ENCODE peak calls at places on chromosomes 11 and 22, in ten cellular contexts. R, F, X, B, K, L, C, U, V and H are unnamed samples.

GRCh38 chr11:31883435-31883834 is 72.3 kb upstream of the PAX6 start:
- DNase-seq in R (no peak), F (no peak), X (no peak), B (no peak), K (no peak), L (no peak), C (no peak), U (no peak), V (no peak), H (no peak)

GRCh38 chr11:125123947-125124633 is 12.7 kb upstream of the TMEM218 start:
- DNase-seq in R (no peak), F (peak), X (peak), B (peak), K (peak), L (peak), C (peak), U (peak), V (peak), H (no peak)

GRCh38 chr11:6610591-6610990 is 1.4 kb downstream of the TAF10 start:
- DNase-seq in R (no peak), F (no peak), X (no peak), B (no peak), K (no peak), L (no peak), C (peak), U (no peak), V (no peak), H (no peak)

GRCh38 chr22:45097061-45097460 is 66.7 kb upstream of the NUP50 start:
- DNase-seq in R (no peak), F (no peak), X (no peak), B (no peak), K (no peak), L (no peak), C (no peak), U (no peak), V (no peak), H (no peak)

GRCh38 chr11:43403357-43404231 is 44.9 kb downstream of the TTC17 start:
- DNase-seq in R (no peak), F (no peak), X (no peak), B (no peak), K (no peak), L (no peak), C (no peak), U (no peak), V (no peak), H (no peak)

GRCh38 chr22:50548046-50548912 is 2.6 kb downstream of the KLHDC7B start:
- DNase-seq in R (no peak), F (no peak), X (no peak), B (peak), K (no peak), L (no peak), C (peak), U (no peak), V (no peak), H (no peak)

GRCh38 chr11:103257360-103257759 is 148.1 kb downstream of the DYNC2H1 start:
- DNase-seq in R (no peak), F (no peak), X (no peak), B (no peak), K (no peak), L (no peak), C (no peak), U (no peak), V (no peak), H (no peak)

GRCh38 chr11:95283653-95284052 is 52.7 kb upstream of the SESN3 start:
- DNase-seq in R (no peak), F (no peak), X (no peak), B (no peak), K (no peak), L (no peak), C (no peak), U (no peak), V (no peak), H (no peak)

GRCh38 chr22:45423524-45423923 is 10.0 kb downstream of the RIBC2 start:
- DNase-seq in R (no peak), F (no peak), X (no peak), B (no peak), K (no peak), L (no peak), C (peak), U (no peak), V (no peak), H (no peak)

GRCh38 chr11:27414644-27415043 is 51.6 kb upstream of the CCDC34 start:
- DNase-seq in R (no peak), F (no peak), X (no peak), B (no peak), K (no peak), L (no peak), C (no peak), U (no peak), V (no peak), H (no peak)

GRCh38 chr22:19103881-19104821 is 18.1 kb downstream of the DGCR2 start:
- DNase-seq in R (no peak), F (no peak), X (no peak), B (no peak), K (no peak), L (no peak), C (no peak), U (no peak), V (no peak), H (no peak)

GRCh38 chr11:110786226-110786902 is 74.1 kb upstream of the ARHGAP20 start:
- DNase-seq in R (no peak), F (no peak), X (no peak), B (no peak), K (no peak), L (no peak), C (no peak), U (no peak), V (no peak), H (no peak)

GRCh38 chr11:70650075-70650909 is 252.0 kb downstream of the CTTN start:
- DNase-seq in R (no peak), F (peak), X (peak), B (peak), K (peak), L (peak), C (no peak), U (peak), V (peak), H (peak)

DNA sequence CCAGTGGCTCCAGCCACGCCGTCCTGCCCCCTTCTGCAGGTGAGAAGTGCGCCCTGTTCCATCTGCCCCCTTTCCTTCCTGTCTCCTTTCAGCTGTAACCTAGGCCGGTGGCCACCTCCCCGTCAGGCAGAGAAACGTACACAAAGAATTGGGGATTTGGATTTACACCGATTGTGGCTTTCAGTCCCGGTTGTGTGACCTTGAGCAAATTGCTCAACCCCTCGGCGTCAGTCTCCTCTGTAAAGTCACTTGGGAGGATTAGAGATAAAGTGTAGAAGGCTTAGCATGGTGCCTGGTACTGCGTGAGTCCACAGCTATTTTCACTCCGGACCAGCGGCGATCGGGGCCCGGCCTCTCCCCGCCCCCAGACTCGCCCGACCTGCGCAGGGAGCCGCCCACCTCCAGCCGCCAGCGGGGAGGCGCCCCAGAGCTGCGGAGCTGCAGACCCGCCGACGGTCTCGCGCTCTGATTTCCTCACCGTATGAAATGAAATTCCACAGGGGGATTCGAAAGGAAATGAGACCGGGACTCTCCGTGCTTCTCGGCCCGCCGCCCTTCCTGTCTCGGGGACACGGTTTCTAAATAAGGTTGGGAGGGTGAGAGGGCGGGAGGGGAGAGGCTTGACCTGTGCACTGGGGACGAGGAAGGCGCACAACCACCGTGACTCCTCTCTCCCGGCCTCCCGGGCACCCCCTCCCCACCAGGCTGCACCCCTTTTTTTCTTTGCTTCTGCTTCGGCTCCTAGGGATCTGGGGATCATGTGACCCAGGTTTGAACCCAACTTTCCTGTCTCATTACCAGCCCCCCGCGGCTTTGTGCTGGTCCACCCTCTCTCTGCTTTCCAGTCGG is 703 bp upstream of the FZD4 start:
- DNase-seq in R (no peak), F (peak), X (peak), B (peak), K (peak), L (peak), C (peak), U (peak), V (peak), H (peak)
- TF ChIP-seq CTCF in R (no peak), F (peak), X (peak), B (no peak), K (no peak), L (no peak), C (peak), U (no peak), V (no peak), H (peak)

GRCh38 chr11:64776875-64777274 is 1.5 kb downstream of the SF1 start:
- DNase-seq in R (no peak), F (no peak), X (no peak), B (no peak), K (no peak), L (peak), C (peak), U (no peak), V (no peak), H (no peak)

GRCh38 chr11:64777449-64778222 is 706 bp downstream of the SF1 start:
- DNase-seq in R (peak), F (peak), X (peak), B (peak), K (peak), L (peak), C (peak), U (peak), V (peak), H (peak)

GRCh38 chr11:64778223-64778472 is 194 bp downstream of the SF1 start:
- DNase-seq in R (no peak), F (no peak), X (no peak), B (no peak), K (no peak), L (no peak), C (no peak), U (no peak), V (no peak), H (no peak)

GRCh38 chr11:64776425-64776824 is 1.9 kb downstream of the SF1 start:
- DNase-seq in R (no peak), F (no peak), X (no peak), B (no peak), K (no peak), L (peak), C (no peak), U (no peak), V (no peak), H (no peak)

GRCh38 chr11:64778473-64779298 is at the start of gene SF1:
- DNase-seq in R (peak), F (peak), X (peak), B (peak), K (peak), L (peak), C (peak), U (peak), V (peak), H (peak)
- TF ChIP-seq CTCF in R (no peak), F (peak), X (peak), B (no peak), K (no peak), L (no peak), C (peak), U (no peak), V (peak), H (no peak)

DNA sequence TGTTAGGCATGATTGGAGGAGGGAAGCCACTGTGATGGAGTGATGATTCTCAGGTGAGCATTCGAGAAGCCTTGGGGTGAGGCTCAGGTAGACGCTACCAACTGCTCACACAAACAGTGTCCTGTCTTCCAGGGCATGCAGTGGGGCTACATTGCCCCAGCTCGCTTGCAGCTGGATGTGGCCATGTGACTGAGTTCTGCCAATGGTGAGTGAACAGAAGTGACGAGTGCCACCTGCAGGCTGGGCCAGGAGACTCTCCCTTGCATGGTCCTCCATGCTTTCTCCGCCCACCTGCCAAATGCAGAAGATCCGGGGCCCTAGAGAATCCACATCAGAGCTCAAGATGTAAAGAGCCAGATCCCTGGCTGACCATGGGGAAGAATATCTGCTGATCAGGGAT is 195.9 kb downstream of the BCR start:
- DNase-seq in R (no peak), F (no peak), X (no peak), B (peak), K (no peak), L (no peak), C (no peak), U (peak), V (no peak), H (no peak)
- TF ChIP-seq CTCF in R (peak), F (no peak), X (peak), B (no peak), K (no peak), L (no peak), C (peak), U (no peak), V (no peak), H (peak)

DNA sequence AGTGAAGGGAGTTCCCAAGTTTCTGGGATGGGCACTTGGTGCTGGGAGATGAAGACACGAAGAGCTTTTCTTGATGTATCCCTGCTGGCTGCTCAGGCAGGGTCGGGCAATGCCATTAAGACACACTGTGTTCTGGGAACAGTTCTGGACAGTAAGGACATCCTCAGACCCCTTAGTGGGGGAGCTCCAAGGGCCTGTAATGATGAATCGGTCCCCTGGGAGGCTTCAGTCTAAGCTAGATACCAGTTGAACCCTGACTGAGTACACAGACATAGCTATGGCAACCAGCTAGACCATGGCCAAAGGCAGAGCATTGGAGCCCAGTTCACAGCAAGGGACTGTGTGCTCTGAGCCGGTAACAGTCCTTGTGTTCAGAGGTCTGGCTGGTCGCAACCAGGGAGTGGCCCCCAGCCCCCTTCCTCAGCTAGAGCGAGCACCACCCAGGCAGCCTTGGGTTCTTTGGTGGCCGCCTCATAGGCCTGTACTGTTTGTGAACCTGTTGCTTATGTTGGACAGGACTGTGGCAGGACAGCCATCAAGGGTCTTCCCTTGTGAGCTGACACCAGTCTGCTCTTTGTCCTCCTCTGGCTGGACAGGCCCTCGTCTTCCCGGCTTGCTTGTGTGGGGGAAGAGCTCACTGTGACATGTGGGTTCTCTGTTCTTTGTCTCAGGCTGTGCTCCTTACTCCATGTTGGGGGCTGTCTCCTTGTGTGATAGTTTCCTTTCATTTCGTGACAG is 25.0 kb downstream of the MED15 start:
- DNase-seq in R (no peak), F (no peak), X (no peak), B (no peak), K (no peak), L (no peak), C (no peak), U (no peak), V (no peak), H (no peak)
- TF ChIP-seq CTCF in R (no peak), F (no peak), X (no peak), B (no peak), K (no peak), L (no peak), C (no peak), U (no peak), V (no peak), H (no peak)